ENCODE peak calls at places on chromosomes 1 and 21, in seven cellular contexts. K, H, N, J, L, I and Q are unnamed samples.

GRCh38 chr1:3511306-3511705 is 56.8 kb downstream of the ARHGEF16 start:
- DNase-seq in K (no peak), H (no peak), N (no peak), J (no peak), L (no peak), I (no peak), Q (no peak)

GRCh38 chr1:181308098-181308497 is 175.2 kb upstream of the CACNA1E start:
- DNase-seq in K (no peak), H (no peak), N (no peak), J (no peak), L (no peak), I (no peak), Q (no peak)

GRCh38 chr1:245378352-245379144 is 223.8 kb downstream of the KIF26B start:
- DNase-seq in K (peak), H (peak), N (no peak), J (no peak), L (no peak), I (no peak), Q (no peak)

GRCh38 chr1:74819062-74819461 is 86.1 kb downstream of the TYW3 start:
- DNase-seq in K (no peak), H (no peak), N (no peak), J (no peak), L (no peak), I (no peak), Q (no peak)

GRCh38 chr1:245915851-245916250 is 591.2 kb downstream of the SMYD3 start:
- DNase-seq in K (no peak), H (no peak), N (no peak), J (no peak), L (no peak), I (no peak), Q (no peak)

GRCh38 chr1:10824821-10825540 is 28.5 kb upstream of the CASZ1 start:
- DNase-seq in K (no peak), H (no peak), N (no peak), J (no peak), L (peak), I (no peak), Q (no peak)

GRCh38 chr21:39637197-39637970 is 24.6 kb downstream of the B3GALT5 start:
- DNase-seq in K (no peak), H (no peak), N (no peak), J (no peak), L (no peak), I (no peak), Q (no peak)

GRCh38 chr1:8374812-8375211 is 56.9 kb downstream of the SLC45A1 start:
- DNase-seq in K (peak), H (peak), N (no peak), J (no peak), L (no peak), I (no peak), Q (no peak)

GRCh38 chr1:226640288-226640687 is 91.7 kb downstream of the STUM start:
- DNase-seq in K (no peak), H (no peak), N (peak), J (no peak), L (no peak), I (no peak), Q (no peak)

GRCh38 chr1:37177230-37177864 is 143.0 kb upstream of the GRIK3 start:
- DNase-seq in K (peak), H (no peak), N (no peak), J (no peak), L (no peak), I (peak), Q (no peak)

GRCh38 chr1:206590025-206590834 is 22.0 kb downstream of the EIF2D start:
- DNase-seq in K (peak), H (peak), N (no peak), J (no peak), L (no peak), I (no peak), Q (no peak)

GRCh38 chr1:79852004-79852403 is 845.5 kb upstream of the ADGRL4 start:
- DNase-seq in K (no peak), H (no peak), N (no peak), J (no peak), L (no peak), I (no peak), Q (no peak)
- TF ChIP-seq CTCF in K (no peak), H (no peak), N (no peak), J (no peak), L (no peak), I (no peak), Q (peak)

GRCh38 chr1:6462412-6463119 is 3.4 kb downstream of the TNFRSF25 start:
- DNase-seq in K (no peak), H (no peak), N (no peak), J (no peak), L (no peak), I (no peak), Q (no peak)
- TF ChIP-seq CTCF in K (no peak), H (no peak), N (no peak), J (no peak), L (no peak), I (no peak), Q (no peak)

DNA sequence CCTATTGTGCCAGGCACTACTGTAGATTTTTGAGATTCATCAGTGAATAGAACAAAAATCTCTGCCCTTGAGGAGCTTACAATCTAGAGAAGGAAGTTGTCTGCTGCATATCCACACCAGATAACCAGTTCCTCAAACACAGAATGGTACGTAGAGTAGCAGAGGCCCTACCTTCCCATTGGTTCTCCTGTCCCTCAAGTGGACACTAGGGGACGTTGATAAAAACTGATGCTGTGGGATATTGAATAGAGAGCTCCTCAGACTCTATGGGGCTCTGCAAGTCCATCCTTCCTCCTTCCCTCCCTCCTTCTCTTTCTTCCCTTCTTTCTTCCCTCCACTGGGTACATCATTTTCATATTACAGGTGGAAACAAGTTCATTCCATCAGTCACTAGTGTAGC is 371.3 kb downstream of the PBX1 start:
- DNase-seq in K (no peak), H (no peak), N (no peak), J (no peak), L (no peak), I (no peak), Q (no peak)
- TF ChIP-seq CTCF in K (no peak), H (no peak), N (no peak), J (no peak), L (no peak), I (no peak), Q (no peak)

DNA sequence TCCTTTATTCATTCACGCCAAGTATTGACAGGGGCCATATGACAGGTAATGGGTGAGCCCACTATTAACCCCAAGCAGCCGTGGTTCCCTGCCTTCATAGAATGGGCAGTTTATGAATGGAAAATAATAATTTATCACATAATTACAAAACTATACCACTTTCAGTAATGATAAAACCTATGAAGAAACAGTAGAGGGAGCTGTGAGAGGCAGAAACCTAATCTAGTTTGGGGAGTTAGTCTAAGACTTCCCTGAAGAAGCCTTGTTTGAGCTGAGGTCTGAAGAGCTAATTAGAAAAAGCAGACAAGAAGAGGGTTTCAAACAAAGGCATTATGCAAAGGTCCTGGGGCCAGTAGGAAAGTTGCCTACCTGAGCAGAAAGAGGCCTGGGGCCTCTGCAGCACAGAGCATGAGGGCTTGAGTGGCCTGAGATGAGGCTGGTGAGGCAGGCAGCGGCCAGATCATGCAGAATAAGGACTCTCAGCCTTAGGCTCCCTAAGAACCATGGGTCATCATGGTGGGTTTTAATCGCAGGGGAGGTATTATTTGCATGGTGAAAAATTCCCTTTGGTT is 142.8 kb downstream of the ATG4C start:
- DNase-seq in K (no peak), H (no peak), N (no peak), J (no peak), L (no peak), I (no peak), Q (no peak)
- TF ChIP-seq CTCF in K (no peak), H (no peak), N (no peak), J (no peak), L (no peak), I (no peak), Q (no peak)

GRCh38 chr1:168365719-168366474 is 85.2 kb downstream of the TBX19 start:
- DNase-seq in K (peak), H (no peak), N (no peak), J (no peak), L (no peak), I (no peak), Q (no peak)
- TF ChIP-seq CTCF in K (peak), H (no peak), N (peak), J (peak), L (no peak), I (no peak), Q (peak)

GRCh38 chr1:38612956-38613355 is 246.6 kb downstream of the RRAGC start:
- DNase-seq in K (no peak), H (no peak), N (no peak), J (no peak), L (no peak), I (no peak), Q (no peak)

GRCh38 chr1:38616846-38617245 is 242.7 kb downstream of the RRAGC start:
- DNase-seq in K (no peak), H (no peak), N (no peak), J (no peak), L (no peak), I (no peak), Q (no peak)

GRCh38 chr1:38614861-38615260 is 244.7 kb downstream of the RRAGC start:
- DNase-seq in K (no peak), H (no peak), N (no peak), J (no peak), L (no peak), I (no peak), Q (no peak)

GRCh38 chr1:38613996-38614395 is 245.6 kb downstream of the RRAGC start:
- DNase-seq in K (no peak), H (no peak), N (peak), J (peak), L (no peak), I (no peak), Q (no peak)

DNA sequence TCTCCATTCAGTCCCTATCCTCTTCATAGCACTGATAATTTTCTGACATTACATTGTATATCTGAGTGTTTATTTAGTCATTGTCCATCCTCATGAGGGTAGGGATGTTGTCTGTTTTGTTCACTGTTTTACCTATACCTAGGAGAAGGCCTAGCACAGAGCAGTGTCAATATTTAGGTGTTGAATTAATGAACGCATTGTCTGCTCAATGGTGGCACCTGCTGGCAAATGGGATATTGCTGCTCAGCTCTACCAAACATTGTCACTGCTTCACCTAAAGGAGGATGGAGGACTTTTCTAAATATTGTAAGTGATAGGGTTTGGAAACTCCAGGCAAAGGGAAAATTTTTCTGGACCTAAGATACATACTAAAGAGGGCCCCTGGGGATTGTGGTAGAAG is 243.9 kb downstream of the RRAGC start:
- DNase-seq in K (peak), H (no peak), N (no peak), J (no peak), L (no peak), I (no peak), Q (no peak)
- TF ChIP-seq CTCF in K (peak), H (no peak), N (no peak), J (no peak), L (peak), I (no peak), Q (peak)

GRCh38 chr1:216731562-216731961 is 8.3 kb upstream of the ESRRG start:
- DNase-seq in K (no peak), H (no peak), N (no peak), J (no peak), L (no peak), I (no peak), Q (no peak)

GRCh38 chr1:216722841-216723240 is 388 bp downstream of the ESRRG start:
- DNase-seq in K (no peak), H (no peak), N (no peak), J (no peak), L (no peak), I (no peak), Q (no peak)

GRCh38 chr1:216723274-216723780 is at the start of gene ESRRG:
- DNase-seq in K (peak), H (no peak), N (peak), J (peak), L (no peak), I (peak), Q (peak)

GRCh38 chr1:216721878-216722277 is 1.4 kb downstream of the ESRRG start:
- DNase-seq in K (no peak), H (no peak), N (no peak), J (no peak), L (no peak), I (no peak), Q (no peak)

GRCh38 chr1:216726435-216726834 is 3.2 kb upstream of the ESRRG start:
- DNase-seq in K (no peak), H (no peak), N (no peak), J (no peak), L (no peak), I (no peak), Q (no peak)
- TF ChIP-seq CTCF in K (no peak), H (no peak), N (no peak), J (peak), L (peak), I (no peak), Q (peak)

DNA sequence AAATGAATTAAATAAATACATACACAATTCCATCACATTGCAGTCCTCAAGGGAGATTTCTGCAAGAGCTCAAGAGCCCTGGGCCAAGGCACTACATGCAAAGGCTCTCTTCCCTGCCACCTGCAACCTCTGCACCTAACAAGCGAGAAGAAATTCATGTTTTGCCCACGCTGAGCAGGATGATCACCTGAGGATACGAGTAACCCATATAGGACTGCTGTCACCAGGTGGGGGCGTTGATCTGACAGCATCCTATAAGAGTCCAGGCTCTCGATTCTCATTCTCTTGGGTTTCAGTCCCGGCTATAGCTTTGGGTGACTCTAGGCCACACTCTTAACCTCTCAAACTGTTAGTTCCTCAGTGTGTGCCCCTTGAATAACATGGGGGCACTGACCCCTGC is 18.7 kb upstream of the SPOCD1 start:
- DNase-seq in K (peak), H (no peak), N (no peak), J (no peak), L (no peak), I (no peak), Q (no peak)
- TF ChIP-seq CTCF in K (no peak), H (no peak), N (no peak), J (no peak), L (no peak), I (no peak), Q (no peak)

DNA sequence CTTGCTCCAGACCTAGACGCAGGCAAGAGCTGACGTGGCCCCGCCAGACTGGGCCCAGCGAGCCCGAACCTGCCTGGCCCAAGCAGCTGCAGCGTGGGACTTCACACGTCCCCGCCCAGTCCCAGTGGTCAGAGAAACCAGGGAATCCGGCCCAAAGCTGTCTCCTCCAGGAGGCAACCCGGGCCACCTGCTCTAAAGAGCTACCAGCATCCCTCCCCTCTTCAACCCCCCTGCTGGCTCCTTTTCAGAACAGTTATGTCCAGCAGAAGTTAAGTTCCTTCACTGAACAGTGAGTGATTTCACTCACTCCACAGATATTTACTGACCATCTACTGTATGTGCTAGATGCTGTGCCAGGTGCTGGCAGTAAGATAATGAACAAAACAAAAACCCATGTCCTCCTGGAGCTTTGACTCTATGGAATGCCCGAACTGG is 2.1 kb upstream of the EFNA1 start:
- DNase-seq in K (no peak), H (no peak), N (no peak), J (no peak), L (no peak), I (no peak), Q (no peak)
- TF ChIP-seq CTCF in K (no peak), H (no peak), N (no peak), J (no peak), L (no peak), I (no peak), Q (no peak)

GRCh38 chr1:63069214-63069613 is 253.2 kb upstream of the FOXD3 start:
- DNase-seq in K (no peak), H (no peak), N (no peak), J (no peak), L (no peak), I (no peak), Q (no peak)

GRCh38 chr1:63064135-63064534 is 258.2 kb upstream of the FOXD3 start:
- DNase-seq in K (no peak), H (no peak), N (no peak), J (no peak), L (no peak), I (no peak), Q (no peak)

GRCh38 chr1:63068626-63069025 is 253.7 kb upstream of the FOXD3 start:
- DNase-seq in K (no peak), H (no peak), N (no peak), J (no peak), L (no peak), I (no peak), Q (no peak)

GRCh38 chr1:63063367-63063766 is 259.0 kb upstream of the FOXD3 start:
- DNase-seq in K (peak), H (no peak), N (no peak), J (no peak), L (no peak), I (no peak), Q (no peak)
- TF ChIP-seq CTCF in K (no peak), H (no peak), N (no peak), J (no peak), L (no peak), I (no peak), Q (no peak)